ENCODE peak calls at places on chromosome 9, in five cellular contexts. O is T-helper 1 cell, K is germinal center, E is HS-5, P is nucleus accumbens. G is an unnamed sample.

GRCh38 chr9:116112236-116112635 is 41.4 kb upstream of the PAPPA start:
- DNase-seq in P (no peak), K (no peak), E (no peak), O (no peak), G (peak; percentile 10)

GRCh38 chr9:136587145-136587943 is 41.5 kb upstream of the NOTCH1 start:
- DNase-seq in P (no peak), K (no peak), O (no peak), E (no peak), G (peak; percentile 90)

GRCh38 chr9:34992376-34992951 is 2.9 kb downstream of the DNAJB5 start:
- DNase-seq in K (no peak), P (no peak), E (peak; percentile 72), O (no peak), G (peak; percentile 97)

GRCh38 chr9:95736370-95736769 is 139.1 kb upstream of the ERCC6L2 start:
- DNase-seq in K (no peak), P (no peak), O (no peak), E (no peak), G (no peak)

GRCh38 chr9:120791161-120791560 is 2.1 kb downstream of the FBXW2 start:
- DNase-seq in E (no peak), O (no peak), P (no peak), K (no peak), G (no peak)

GRCh38 chr9:130235558-130236435 is 29.8 kb upstream of the HMCN2 start:
- DNase-seq in P (peak; percentile 38), E (no peak), O (peak; percentile 57), K (peak; percentile 66), G (peak; percentile 93)

GRCh38 chr9:134304306-134304705 is 21.9 kb upstream of the RXRA start:
- DNase-seq in P (no peak), E (no peak), O (no peak), K (no peak), G (peak; percentile 34)

GRCh38 chr9:103798620-103799019 is 295.5 kb upstream of the SMC2 start:
- DNase-seq in K (no peak), P (no peak), E (peak; percentile 73), O (no peak), G (no peak)